ENCODE peak calls at places on chromosomes 4 and X, in four cellular contexts. U is ovary, Q is HFF-Myc, L is skeletal muscle cell. A is an unnamed sample.

GRCh38 chr4:24104173-24104572 is 214.3 kb upstream of the PPARGC1A start:
- DNase-seq in L (peak; percentile 73), U (no peak), Q (no peak), A (no peak)

GRCh38 chr4:108881190-108881589 is 118.3 kb upstream of the ETNPPL start:
- DNase-seq in U (no peak), Q (peak; percentile 68), L (peak; percentile 67), A (no peak)

GRCh38 chrX:74118503-74118902 is 185.5 kb upstream of the ZCCHC13 start:
- DNase-seq in U (no peak), L (no peak), Q (no peak), A (no peak)

GRCh38 chr4:101366331-101366730 is 19.0 kb upstream of the PPP3CA start:
- DNase-seq in U (no peak), L (no peak), Q (no peak), A (no peak)

GRCh38 chr4:119025440-119025839 is 110.2 kb upstream of the MYOZ2 start:
- DNase-seq in Q (no peak), L (no peak), U (peak; percentile 51), A (peak; percentile 74)

GRCh38 chr4:184856277-184856609 is 30.5 kb upstream of the ACSL1 start:
- DNase-seq in L (no peak), Q (no peak), U (no peak), A (no peak)

GRCh38 chr4:10623862-10624261 is 60.7 kb downstream of the CLNK start:
- DNase-seq in L (no peak), Q (no peak), U (no peak), A (no peak)

GRCh38 chr4:151992755-151993154 is 231.9 kb upstream of the GATB start:
- DNase-seq in L (no peak), U (no peak), Q (no peak), A (no peak)

GRCh38 chrX:13080128-13080795 is 35.8 kb upstream of the FAM9C start:
- DNase-seq in L (no peak), U (no peak), Q (no peak), A (no peak)

GRCh38 chr4:175891231-175891630 is 79.2 kb upstream of the GPM6A start:
- DNase-seq in U (no peak), L (no peak), Q (no peak), A (no peak)

GRCh38 chrX:97672138-97672537 is 788.4 kb downstream of the RPA4 start:
- DNase-seq in Q (no peak), U (no peak), L (no peak), A (no peak)

GRCh38 chr4:109908741-109909140 is 3.9 kb upstream of the EGF start:
- DNase-seq in U (no peak), L (no peak), Q (no peak), A (no peak)

GRCh38 chr4:6128221-6128871 is 72.0 kb downstream of the JAKMIP1 start:
- DNase-seq in L (no peak), U (no peak), Q (no peak), A (no peak)

GRCh38 chr4:56874166-56874565 is 33.5 kb upstream of the REST start:
- DNase-seq in L (no peak), Q (no peak), U (no peak), A (no peak)

DNA sequence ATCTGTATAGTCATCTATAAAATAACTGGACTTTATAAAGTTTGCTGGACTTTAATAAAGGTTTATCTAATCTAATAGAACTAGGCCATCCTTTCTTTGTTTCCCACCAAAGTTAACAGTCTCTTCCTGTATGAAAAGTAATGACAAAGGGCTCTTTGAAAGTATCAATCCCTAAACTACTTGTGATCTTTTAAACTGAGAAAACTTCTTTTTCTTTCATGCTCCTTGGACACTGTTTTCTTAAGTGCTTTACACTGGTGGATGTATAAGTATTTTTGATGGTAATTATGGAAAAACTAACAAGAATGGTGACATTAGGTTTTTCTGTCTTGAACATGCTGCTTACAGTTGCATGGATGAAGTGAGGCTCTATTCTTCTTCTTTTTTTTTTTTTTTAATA is 2.4 kb upstream of the ZFX start:
- DNase-seq in U (no peak), Q (no peak), L (no peak), A (no peak)
- H3K4me3 ChIP-seq in U (no peak overlapping the region), Q (no peak overlapping the region), L (no peak overlapping the region), A (no peak overlapping the region)

GRCh38 chr4:123438031-123438430 is 41.4 kb downstream of the SPRY1 start:
- DNase-seq in U (no peak), L (no peak), Q (no peak), A (no peak)

GRCh38 chr4:123446791-123447474 is 50.3 kb downstream of the SPRY1 start:
- DNase-seq in U (no peak), Q (no peak), L (no peak), A (no peak)

GRCh38 chr4:123444298-123444731 is 47.7 kb downstream of the SPRY1 start:
- DNase-seq in Q (peak; percentile 53), U (peak; percentile 49), L (peak; percentile 17), A (no peak)

GRCh38 chr4:123449362-123449761 is 52.8 kb downstream of the SPRY1 start:
- DNase-seq in Q (no peak), L (no peak), U (no peak), A (no peak)

GRCh38 chr4:123443401-123444297 is 47.1 kb downstream of the SPRY1 start:
- DNase-seq in U (no peak), L (no peak), Q (peak; percentile 16), A (no peak)
- H3K4me3 ChIP-seq in U (no peak overlapping the region), L (no peak overlapping the region), Q (no peak overlapping the region), A (no peak overlapping the region)

DNA sequence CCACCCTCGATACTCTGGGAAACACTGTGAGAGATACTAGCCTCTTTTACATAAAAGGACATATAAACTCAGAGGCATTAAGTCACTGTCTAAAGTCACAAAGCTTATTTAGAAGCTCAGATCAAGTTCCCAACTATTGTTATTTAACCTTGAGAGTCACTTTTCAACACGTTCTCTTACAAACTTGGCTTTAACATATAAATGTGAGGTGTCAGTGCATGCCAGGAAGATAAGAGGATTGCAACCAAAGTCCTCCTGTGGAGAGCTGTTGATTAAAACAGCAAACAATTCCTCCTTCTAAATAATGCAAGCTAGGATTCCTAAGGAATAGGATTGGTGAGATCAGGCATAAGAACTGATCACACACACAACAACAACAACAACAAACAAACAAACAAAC is 135.5 kb upstream of the SCML1 start:
- DNase-seq in Q (no peak), L (no peak), U (no peak), A (no peak)
- H3K4me3 ChIP-seq in Q (no peak overlapping the region), L (no peak overlapping the region), U (no peak overlapping the region), A (no peak overlapping the region)

GRCh38 chrX:150185766-150186165 is 177.4 kb upstream of the MAMLD1 start:
- DNase-seq in L (no peak), U (no peak), Q (no peak), A (no peak)

GRCh38 chrX:150182176-150182575 is 180.9 kb upstream of the MAMLD1 start:
- DNase-seq in L (no peak), Q (no peak), U (no peak), A (no peak)

DNA sequence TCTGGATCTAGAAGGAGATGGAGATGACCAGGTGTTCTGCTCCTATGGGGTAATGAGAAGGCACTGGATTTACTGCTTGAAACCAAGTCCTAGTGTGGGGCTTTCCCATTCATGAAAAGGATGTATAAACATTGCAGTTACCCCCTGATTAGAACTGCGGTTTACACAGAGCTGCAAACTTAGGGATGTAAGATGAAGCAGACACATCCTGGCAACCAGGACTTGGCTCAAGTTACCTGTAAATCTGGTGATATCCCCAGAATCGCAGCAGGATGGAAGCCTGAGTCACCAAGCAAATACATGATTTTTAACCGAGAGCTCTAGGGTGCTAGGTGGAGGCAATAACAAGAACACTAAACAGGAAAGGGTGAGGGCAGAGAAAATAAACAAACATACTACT is 178.6 kb upstream of the MAMLD1 start:
- DNase-seq in U (no peak), L (no peak), Q (no peak), A (no peak)
- H3K4me3 ChIP-seq in U (no peak overlapping the region), L (no peak overlapping the region), Q (no peak overlapping the region), A (no peak overlapping the region)

DNA sequence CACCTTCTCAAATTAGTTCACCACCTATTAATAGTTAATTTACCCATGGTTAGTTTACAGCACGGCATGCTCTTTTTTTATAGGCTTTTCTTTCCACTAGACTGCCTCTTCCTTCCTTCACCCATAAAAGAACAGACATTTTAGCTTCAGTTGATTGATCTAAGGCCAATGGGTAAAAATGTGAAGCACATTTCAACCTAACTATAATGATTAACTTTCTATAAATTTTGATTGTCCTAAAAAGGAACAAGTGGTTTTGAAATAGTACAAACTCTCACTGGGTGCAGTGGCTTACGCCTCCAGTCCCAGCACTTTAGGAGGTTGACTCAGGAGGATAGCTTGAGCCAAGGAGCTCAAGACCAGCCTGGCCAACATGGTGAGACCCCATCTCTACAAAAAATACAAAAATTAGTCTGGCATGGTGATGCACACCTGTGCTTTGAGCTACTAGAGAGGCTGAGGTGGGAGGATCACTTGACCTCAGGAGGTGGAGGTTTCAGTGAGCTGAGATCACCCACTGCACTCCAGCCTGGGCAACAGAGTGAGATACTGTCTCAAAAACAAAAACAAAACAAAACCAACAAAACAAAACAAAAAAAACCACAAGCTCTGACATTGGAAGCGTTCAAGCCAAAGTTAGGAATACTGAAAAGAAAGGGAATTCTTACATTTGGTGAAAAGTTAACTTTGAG is 89.9 kb upstream of the FAT1 start:
- DNase-seq in L (no peak), U (no peak), Q (no peak), A (no peak)
- H3K4me3 ChIP-seq in L (no peak overlapping the region), U (no peak overlapping the region), Q (no peak overlapping the region), A (no peak overlapping the region)

A was measured in right atrium auricular region.